ENCODE peak calls at places on chromosome 19, in nine cellular contexts. U is A549; S is RKO; L is BJ; X is LHCN-M2; P is CD8-positive, alpha-beta T cell; O is dermis microvascular lymphatic vessel endothelial cell; Y is brain microvascular endothelial cell; F is COR-L47. Q is an unnamed sample.

GRCh38 chr19:45630463-45630862 is 8.7 kb downstream of the EML2 start:
- DNase-seq in U (peak; percentile 84), S (peak; percentile 85), L (peak; percentile 91), X (peak; percentile 80), P (no peak), O (no peak), Y (peak; percentile 83), F (no peak), Q (peak; percentile 87)

GRCh38 chr19:35056513-35057063 is 15.1 kb downstream of the HPN start:
- DNase-seq in U (no peak), S (no peak), L (no peak), X (no peak), P (no peak), O (no peak), Y (no peak), F (no peak), Q (no peak)

GRCh38 chr19:5480427-5480836 is 25.2 kb downstream of the ZNRF4 start:
- DNase-seq in U (peak; percentile 54), S (peak; percentile 22), L (no peak), X (no peak), P (no peak), O (no peak), Y (no peak), F (no peak), Q (no peak)

GRCh38 chr19:33888665-33889064 is 92.0 kb downstream of the KCTD15 start:
- DNase-seq in U (no peak), S (no peak), L (no peak), X (no peak), P (no peak), O (no peak), Y (no peak), F (no peak), Q (no peak)

GRCh38 chr19:55119053-55119452 is 1.6 kb upstream of the PPP1R12C start:
- DNase-seq in U (no peak), S (no peak), L (no peak), X (no peak), P (no peak), O (no peak), Y (no peak), F (no peak), Q (no peak)

GRCh38 chr19:29378126-29378525 is 147.7 kb upstream of the VSTM2B start:
- DNase-seq in U (no peak), S (no peak), L (no peak), X (no peak), P (no peak), O (no peak), Y (no peak), F (no peak), Q (no peak)

GRCh38 chr19:13827656-13828055 is 32.4 kb downstream of the ZSWIM4 start:
- DNase-seq in U (peak; percentile 28), S (no peak), L (no peak), X (no peak), P (no peak), O (no peak), Y (no peak), F (no peak), Q (no peak)

GRCh38 chr19:18167975-18168645 is 5.5 kb upstream of the IFI30 start:
- DNase-seq in U (no peak), S (peak; percentile 53), L (no peak), X (peak; percentile 17), P (peak; percentile 53), O (no peak), Y (peak; percentile 16), F (peak; percentile 1), Q (no peak)

GRCh38 chr19:12202250-12202649 is 39.4 kb downstream of the ZNF136 start:
- DNase-seq in U (no peak), S (peak; percentile 45), L (no peak), X (no peak), P (peak; percentile 62), O (no peak), Y (no peak), F (no peak), Q (no peak)

GRCh38 chr19:33296473-33297060 is 5.8 kb downstream of the CEBPA start:
- DNase-seq in U (no peak), S (no peak), L (peak; percentile 64), X (no peak), P (no peak), O (no peak), Y (no peak), F (no peak), Q (peak; percentile 60)

GRCh38 chr19:41936961-41937360 is 8.7 kb upstream of the ERFL start:
- DNase-seq in U (no peak), S (no peak), L (no peak), X (no peak), P (no peak), O (no peak), Y (no peak), F (no peak), Q (no peak)

GRCh38 chr19:45681391-45682015 is 10.2 kb downstream of the SNRPD2 start:
- DNase-seq in U (peak; percentile 92), S (peak; percentile 88), L (no peak), X (peak; percentile 77), P (peak; percentile 81), O (peak; percentile 56), Y (peak; percentile 71), F (peak; percentile 51), Q (peak; percentile 58)

GRCh38 chr19:45739498-45740439 is 6.5 kb downstream of the MEIOSIN start:
- DNase-seq in U (peak; percentile 55), S (peak; percentile 27), L (no peak), X (peak; percentile 32), P (no peak), O (no peak), Y (no peak), F (no peak), Q (no peak)

GRCh38 chr19:5321851-5322681 is 18.5 kb downstream of the PTPRS start:
- DNase-seq in U (no peak), S (no peak), L (no peak), X (no peak), P (peak; percentile 26), O (no peak), Y (no peak), F (no peak), Q (no peak)

GRCh38 chr19:40165362-40165937 is 25.8 kb upstream of the MAP3K10 start:
- DNase-seq in U (peak; percentile 77), S (no peak), L (no peak), X (peak; percentile 22), P (peak; percentile 67), O (no peak), Y (peak; percentile 7), F (peak; percentile 4), Q (peak; percentile 10)